ENCODE peak calls at places on chromosomes 11 and 22, in eight cellular contexts. N, P, Q, O, Y, U, E and V are unnamed samples.

GRCh38 chr11:46181843-46182424 is 60.7 kb upstream of the PHF21A start:
- DNase-seq in Q (no peak), N (no peak), U (no peak), O (no peak), E (no peak), P (no peak), Y (no peak), V (no peak)

GRCh38 chr11:94518300-94518699 is 6.0 kb downstream of the C11orf97 start:
- DNase-seq in Q (no peak), P (no peak), O (no peak), U (no peak), E (no peak), Y (no peak), N (no peak), V (no peak)

GRCh38 chr11:104573431-104573830 is 324.8 kb downstream of the CASP12 start:
- DNase-seq in E (no peak), N (no peak), U (no peak), O (no peak), P (no peak), Q (peak), Y (peak), V (no peak)

GRCh38 chr22:46225631-46226030 is 24.5 kb downstream of the CDPF1 start:
- DNase-seq in Q (no peak), U (no peak), N (no peak), E (no peak), O (no peak), P (no peak), Y (no peak), V (no peak)

GRCh38 chr11:40302669-40303068 is 1156.8 kb downstream of the LRRC4C start:
- DNase-seq in O (no peak), E (no peak), N (no peak), U (no peak), Q (peak), P (no peak), Y (peak), V (no peak)

GRCh38 chr22:42384506-42384905 is 47.7 kb downstream of the NFAM1 start:
- DNase-seq in P (no peak), E (no peak), O (no peak), Y (no peak), Q (no peak), U (no peak), N (no peak), V (no peak)

GRCh38 chr11:83682645-83682973 is 396.4 kb upstream of the CCDC90B start:
- DNase-seq in U (no peak), N (no peak), Y (no peak), P (no peak), E (no peak), O (no peak), Q (no peak), V (no peak)

GRCh38 chr22:38925571-38926041 is 31.8 kb upstream of the APOBEC3A start:
- DNase-seq in N (no peak), Q (peak), Y (no peak), U (no peak), P (no peak), O (no peak), E (no peak), V (peak)

GRCh38 chr11:123590296-123590912 is 64.0 kb downstream of the SCN3B start:
- DNase-seq in Y (peak), U (peak), E (peak), Q (peak), N (no peak), O (peak), P (no peak), V (peak)

GRCh38 chr11:90468923-90469322 is 246.1 kb upstream of the CHORDC1 start:
- DNase-seq in Q (no peak), N (no peak), E (no peak), P (no peak), U (no peak), Y (no peak), O (no peak), V (no peak)

GRCh38 chr11:78420796-78421209 is 3.2 kb upstream of the GAB2 start:
- DNase-seq in N (peak), P (no peak), O (peak), E (peak), U (no peak), Y (peak), Q (peak), V (peak)

GRCh38 chr22:25393121-25393805 is 171.2 kb upstream of the GRK3 start:
- DNase-seq in Q (no peak), O (no peak), N (peak), U (no peak), Y (no peak), E (no peak), P (no peak), V (no peak)

GRCh38 chr11:59216654-59217640 is 4.2 kb upstream of the MPEG1 start:
- DNase-seq in Q (peak), O (peak), U (no peak), Y (no peak), P (peak), E (peak), N (peak), V (no peak)

GRCh38 chr11:73950869-73951710 is at the start of gene DNAJB13:
- DNase-seq in Q (peak), E (no peak), O (peak), N (no peak), U (peak), Y (peak), P (no peak), V (peak)

GRCh38 chr11:48054994-48055291 is 74.6 kb downstream of the PTPRJ start:
- DNase-seq in U (no peak), Y (no peak), E (no peak), P (no peak), N (no peak), O (no peak), Q (no peak), V (no peak)

GRCh38 chr11:75583710-75584658 is 21.9 kb downstream of the SERPINH1 start:
- DNase-seq in Q (peak), U (no peak), Y (peak), P (peak), N (peak), E (peak), O (peak), V (peak)

GRCh38 chr11:23413057-23413456 is 552.8 kb upstream of the CCDC179 start:
- DNase-seq in P (no peak), E (no peak), Q (peak), U (no peak), N (no peak), Y (peak), O (no peak), V (no peak)

GRCh38 chr22:19429950-19430889 is 1.3 kb downstream of the HIRA start:
- DNase-seq in Y (peak), P (no peak), E (no peak), Q (peak), O (peak), U (no peak), N (no peak), V (peak)

GRCh38 chr22:39800790-39801540 is 92.6 kb downstream of the ENTHD1 start:
- DNase-seq in N (no peak), O (no peak), Y (no peak), Q (no peak), P (no peak), E (no peak), U (no peak), V (no peak)

GRCh38 chr11:6771926-6772898 is at the start of gene OR2AG2:
- DNase-seq in O (no peak), P (peak), Q (no peak), E (peak), U (no peak), Y (no peak), N (no peak), V (peak)

GRCh38 chr11:20315800-20316199 is 47.7 kb upstream of the HTATIP2 start:
- DNase-seq in P (no peak), U (no peak), N (no peak), O (no peak), E (no peak), Y (no peak), Q (no peak), V (no peak)

GRCh38 chr11:26276798-26277424 is 55.0 kb upstream of the ANO3 start:
- DNase-seq in U (peak), O (peak), E (peak), Y (peak), N (no peak), P (peak), Q (peak), V (peak)

GRCh38 chr11:110488446-110488845 is 58.7 kb downstream of the FDX1 start:
- DNase-seq in Y (no peak), E (no peak), U (no peak), N (no peak), O (no peak), Q (no peak), P (no peak), V (no peak)

GRCh38 chr11:96154802-96155520 is 188.0 kb downstream of the MAML2 start:
- DNase-seq in Q (peak), O (no peak), P (no peak), E (no peak), Y (no peak), N (no peak), U (no peak), V (no peak)

GRCh38 chr11:58509730-58510129 is 1.8 kb upstream of the OR5B21 start:
- DNase-seq in O (no peak), E (no peak), P (no peak), Y (no peak), N (no peak), U (no peak), Q (no peak), V (no peak)

GRCh38 chr11:105937738-105938137 is 84.3 kb downstream of the MSANTD4 start:
- DNase-seq in Y (peak), E (no peak), Q (peak), U (no peak), P (no peak), O (no peak), N (no peak), V (no peak)

GRCh38 chr22:46934746-46935491 is 172.5 kb downstream of the TBC1D22A start:
- DNase-seq in U (peak), E (no peak), P (no peak), Y (peak), O (no peak), Q (peak), N (no peak), V (peak)

GRCh38 chr22:40265783-40266182 is 80.5 kb upstream of the ADSL start:
- DNase-seq in Q (no peak), N (no peak), E (no peak), O (no peak), P (no peak), Y (peak), U (no peak), V (no peak)

GRCh38 chr22:42074153-42074750 is at the start of gene PHETA2:
- DNase-seq in O (peak), P (no peak), E (peak), Y (peak), U (no peak), Q (peak), N (peak), V (no peak)

GRCh38 chr11:44326615-44327475 is 16.9 kb upstream of the ALX4 start:
- DNase-seq in U (no peak), Y (no peak), P (no peak), N (peak), O (no peak), E (no peak), Q (no peak), V (no peak)

GRCh38 chr11:6402561-6402981 is 12.3 kb downstream of the SMPD1 start:
- DNase-seq in O (no peak), P (no peak), N (no peak), Y (no peak), U (no peak), Q (peak), E (no peak), V (no peak)

GRCh38 chr11:92276773-92277172 is 52.2 kb downstream of the FAT3 start:
- DNase-seq in O (no peak), U (no peak), Y (peak), E (no peak), Q (peak), N (no peak), P (no peak), V (no peak)

GRCh38 chr11:33448461-33449130 is 191.4 kb downstream of the HIPK3 start:
- DNase-seq in E (no peak), Y (peak), O (no peak), U (no peak), N (no peak), Q (peak), P (no peak), V (no peak)

GRCh38 chr22:31290494-31291402 is 1.5 kb downstream of the PIK3IP1 start:
- DNase-seq in Y (peak), P (peak), Q (peak), E (peak), U (peak), N (peak), O (peak), V (peak)

GRCh38 chr22:31291403-31291715 is 929 bp downstream of the PIK3IP1 start:
- DNase-seq in U (no peak), E (no peak), Y (no peak), P (no peak), Q (no peak), N (no peak), O (no peak), V (no peak)

GRCh38 chr22:31289335-31289734 is 3.0 kb downstream of the PIK3IP1 start:
- DNase-seq in N (peak), E (no peak), Q (no peak), O (peak), P (no peak), Y (no peak), U (no peak), V (peak)

GRCh38 chr22:31288496-31289235 is 3.6 kb downstream of the PIK3IP1 start:
- DNase-seq in Q (no peak), N (no peak), U (no peak), P (no peak), E (no peak), Y (no peak), O (no peak), V (no peak)

GRCh38 chr22:31291716-31292644 is at the start of gene PIK3IP1:
- DNase-seq in N (peak), O (peak), P (peak), E (peak), Q (peak), Y (peak), U (peak), V (peak)
- TF ChIP-seq POLR2A in N (peak), O (no peak), P (no peak), E (peak), Q (peak), Y (peak), U (no peak), V (peak)

GRCh38 chr11:11866203-11866602 is 24.4 kb downstream of the USP47 start:
- DNase-seq in O (no peak), P (no peak), N (no peak), E (no peak), U (no peak), Y (peak), Q (no peak), V (no peak)

GRCh38 chr11:11864803-11865202 is 23.0 kb downstream of the USP47 start:
- DNase-seq in Y (no peak), N (no peak), P (no peak), O (no peak), E (no peak), U (no peak), Q (no peak), V (no peak)

GRCh38 chr11:11865449-11865848 is 23.7 kb downstream of the USP47 start:
- DNase-seq in O (no peak), P (no peak), N (no peak), Y (no peak), Q (no peak), E (no peak), U (no peak), V (no peak)

GRCh38 chr11:11862995-11863394 is 21.2 kb downstream of the USP47 start:
- DNase-seq in Q (no peak), U (no peak), O (no peak), N (no peak), E (no peak), Y (no peak), P (no peak), V (no peak)

DNA sequence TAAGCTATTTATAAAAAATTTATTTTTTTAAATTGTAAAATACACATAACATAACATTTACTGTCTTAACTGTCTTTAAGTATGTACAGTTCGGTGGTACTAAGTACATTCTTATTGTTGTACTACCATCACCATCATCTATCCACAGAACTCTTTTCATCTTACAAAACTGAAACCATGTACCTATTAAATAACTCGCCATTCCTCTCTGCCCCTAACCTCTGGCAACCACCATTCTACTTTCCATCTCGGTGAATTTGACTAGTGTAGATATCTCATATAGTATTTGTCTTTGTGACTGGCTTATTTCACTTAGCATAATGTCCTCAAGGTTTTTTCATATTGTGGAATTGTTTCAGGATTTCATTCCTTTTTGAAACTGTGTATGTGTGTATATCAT is 22.6 kb downstream of the USP47 start:
- DNase-seq in E (no peak), P (no peak), Q (no peak), O (no peak), N (no peak), Y (no peak), U (no peak), V (no peak)
- TF ChIP-seq CTCF in E (no peak), P (no peak), Q (no peak), O (no peak), N (no peak), Y (no peak), U (no peak), V (no peak)

GRCh38 chr22:26674211-26675190 is 17.1 kb downstream of the MIAT start:
- DNase-seq in Q (no peak), E (no peak), Y (no peak), O (no peak), U (no peak), N (peak), P (no peak), V (no peak)
- TF ChIP-seq POLR2A in Q (no peak), E (no peak), Y (no peak), O (no peak), U (no peak), N (no peak), P (no peak), V (no peak)

DNA sequence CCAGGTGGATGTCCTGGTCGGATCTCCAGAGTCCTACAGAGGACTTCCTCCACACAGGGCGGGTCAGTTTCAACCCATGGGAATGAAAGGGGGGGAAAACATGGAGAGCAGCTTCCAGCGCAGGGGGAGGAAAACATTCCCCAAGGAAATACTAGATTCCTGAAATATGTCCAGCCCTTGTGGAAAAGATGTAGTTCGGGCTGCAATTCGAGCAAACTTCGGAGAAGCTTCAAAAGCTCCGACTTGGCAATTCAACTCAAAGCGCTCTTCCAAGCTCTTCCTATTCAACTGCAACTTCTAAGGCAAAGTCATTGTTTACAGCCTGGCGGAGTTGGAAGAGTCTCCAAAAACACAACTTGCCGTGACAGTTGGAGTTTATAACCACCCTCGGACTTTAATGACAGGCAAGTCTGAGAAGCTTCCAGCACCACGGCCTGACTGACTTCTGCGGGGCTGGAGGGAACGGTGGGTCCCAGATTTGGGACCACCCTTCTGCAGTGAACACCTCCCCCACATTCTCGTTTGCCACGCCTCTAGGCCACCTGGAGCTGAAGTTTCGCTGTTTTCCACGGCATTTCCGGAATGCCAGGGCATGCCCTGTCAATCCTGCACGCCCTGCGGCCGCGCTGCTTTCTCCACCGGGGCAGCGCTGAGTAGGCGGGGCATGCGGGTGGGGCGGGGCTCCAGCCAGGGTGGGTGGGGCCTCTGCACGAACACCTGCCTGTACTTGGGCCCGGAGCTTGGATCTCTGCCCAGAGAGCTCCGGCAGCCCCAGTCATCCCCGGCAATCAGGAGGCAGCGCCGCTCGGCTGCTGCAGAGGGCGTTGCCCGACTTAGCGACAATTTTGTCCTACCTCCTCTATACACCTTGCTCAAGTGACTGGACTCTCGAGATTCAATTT is 49.0 kb upstream of the BIRC3 start:
- DNase-seq in N (peak), Y (peak), U (peak), O (peak), E (peak), P (peak), Q (peak), V (peak)
- TF ChIP-seq CTCF in N (peak), Y (peak), U (peak), O (peak), E (peak), P (no peak), Q (peak), V (peak)

GRCh38 chr11:821513-822371 is 3.0 kb downstream of the PNPLA2 start:
- DNase-seq in P (no peak), O (no peak), U (no peak), E (no peak), Q (no peak), Y (no peak), N (no peak), V (no peak)

GRCh38 chr11:819943-820649 is 1.4 kb downstream of the PNPLA2 start:
- DNase-seq in E (peak), Y (peak), U (peak), P (peak), N (peak), O (peak), Q (peak), V (peak)

GRCh38 chr11:818396-819128 is at the start of gene PNPLA2:
- DNase-seq in E (no peak), U (no peak), O (peak), P (no peak), Q (no peak), Y (no peak), N (peak), V (peak)

GRCh38 chr11:819129-819931 is 616 bp downstream of the PNPLA2 start:
- DNase-seq in Y (peak), N (peak), Q (peak), O (peak), P (peak), E (peak), U (no peak), V (peak)

GRCh38 chr11:820655-821512 is 2.2 kb downstream of the PNPLA2 start:
- DNase-seq in E (peak), U (peak), N (peak), O (peak), Q (peak), Y (peak), P (peak), V (peak)
- TF ChIP-seq POLR2A in E (no peak), U (peak), N (no peak), O (no peak), Q (no peak), Y (peak), P (no peak), V (no peak)

DNA sequence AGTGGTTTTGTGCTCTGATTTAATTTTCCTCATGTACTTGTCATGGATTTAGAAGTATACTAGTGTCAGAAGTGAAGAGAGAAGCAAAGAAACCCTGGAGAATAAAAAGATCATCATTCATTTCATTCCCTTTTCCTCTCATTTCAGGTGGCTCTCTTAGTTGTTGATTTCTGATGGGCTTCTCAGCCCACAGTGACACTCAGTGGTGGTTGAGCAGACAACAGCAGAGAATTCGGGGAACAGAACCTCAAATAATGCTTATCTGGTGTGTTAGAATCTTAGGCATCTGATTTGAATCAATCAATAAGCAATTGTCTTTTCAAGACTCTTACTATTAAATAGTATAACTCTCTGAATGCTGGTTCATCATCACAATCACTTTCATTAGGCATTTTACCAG is 1289.4 kb downstream of the FAM181B start:
- DNase-seq in N (no peak), Q (no peak), E (no peak), Y (no peak), U (no peak), O (no peak), P (no peak), V (no peak)
- TF ChIP-seq CTCF in N (no peak), Q (no peak), E (no peak), Y (no peak), U (no peak), O (no peak), P (no peak), V (no peak)